ENCODE peak calls at places on chromosomes 7 and 10, in eight cellular contexts. E is mammary epithelial cell, I is endodermal cell, T is Panc1, K is PC-3, U is pancreas, J is heart right ventricle, D is tibial artery. V is an unnamed sample. For H3K4me1 and H3K36me3, the result is how much of the 10 kb centered on the place peaks cover.

GRCh38 chr7:28570113-28570969 is 158.0 kb downstream of the CREB5 start:
- DNase-seq in E (no peak), I (no peak), T (no peak), K (no peak), U (no peak), J (no peak), D (no peak), V (no peak)

GRCh38 chr10:45265995-45266394 is 49.4 kb downstream of the OR13A1 start:
- DNase-seq in E (no peak), I (peak), T (no peak), K (no peak), U (peak), J (no peak), D (no peak), V (no peak)

GRCh38 chr10:71223365-71224058 is 11.1 kb downstream of the UNC5B start:
- DNase-seq in E (no peak), I (peak), T (no peak), K (no peak), U (no peak), J (no peak), D (peak), V (no peak)

GRCh38 chr10:120813085-120813484 is 38.1 kb upstream of the WDR11 start:
- DNase-seq in E (no peak), I (no peak), T (no peak), K (no peak), U (no peak), J (no peak), D (no peak), V (no peak)

GRCh38 chr10:29266641-29267040 is 22.2 kb upstream of the LYZL1 start:
- DNase-seq in E (no peak), I (peak), T (no peak), K (no peak), U (no peak), J (no peak), D (no peak), V (no peak)

GRCh38 chr7:46909601-46910051 is 672.3 kb downstream of the TNS3 start:
- DNase-seq in E (peak), I (no peak), T (no peak), K (peak), U (no peak), J (no peak), D (no peak), V (peak)

GRCh38 chr10:130167707-130168106 is 31.5 kb downstream of the GLRX3 start:
- DNase-seq in E (no peak), I (no peak), T (no peak), K (no peak), U (no peak), J (no peak), D (no peak), V (no peak)

GRCh38 chr7:81926154-81926553 is 156.3 kb upstream of the HGF start:
- DNase-seq in E (no peak), I (no peak), T (no peak), K (no peak), U (no peak), J (no peak), D (no peak), V (peak)

GRCh38 chr10:49592726-49593563 is 17.2 kb upstream of the SLC18A3 start:
- DNase-seq in E (peak), I (peak), T (peak), K (peak), U (peak), J (peak), D (no peak), V (peak)

GRCh38 chr10:121715076-121715475 is 116.8 kb upstream of the FGFR2 start:
- DNase-seq in E (peak), I (no peak), T (no peak), K (no peak), U (no peak), J (no peak), D (no peak), V (no peak)

GRCh38 chr7:4103352-4104091 is 578.6 kb upstream of the FOXK1 start:
- DNase-seq in E (peak), I (peak), T (no peak), K (peak), U (no peak), J (no peak), D (no peak), V (peak)
- TF ChIP-seq CTCF in E (no peak), I (peak), T (no peak), K (peak), U (no peak), J (no peak), D (no peak), V (no peak)

GRCh38 chr10:79390057-79390456 is 42.8 kb downstream of the PPIF start:
- DNase-seq in E (no peak), I (no peak), T (no peak), K (no peak), U (no peak), J (no peak), D (no peak), V (peak)
- H3K4me1 ChIP-seq in E (under half), I (under half), T (under half), K (under half), U (under half), J (half or more), D (under half), V (under half)

DNA sequence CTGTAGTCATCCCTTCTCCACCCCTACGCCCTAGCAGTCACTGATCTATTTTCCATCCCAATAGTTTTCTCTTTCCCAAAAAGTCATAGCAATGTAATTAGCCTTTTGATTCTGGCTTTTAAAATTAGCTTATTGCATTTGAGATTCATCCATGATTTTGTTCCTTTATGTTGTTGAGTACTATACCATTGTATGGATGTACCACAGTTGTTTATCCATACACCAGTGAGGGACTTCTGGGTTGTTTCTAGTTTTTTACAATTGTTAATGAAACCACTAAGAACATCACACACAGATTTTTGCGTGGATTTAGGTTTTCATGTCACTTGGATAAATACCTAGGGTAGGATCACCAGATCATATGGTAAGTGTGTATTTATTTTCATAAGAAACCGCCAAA is 16.1 kb downstream of the FHIP2A start:
- DNase-seq in E (no peak), I (no peak), T (no peak), K (no peak), U (no peak), J (no peak), D (no peak), V (no peak)
- H3K36me3 ChIP-seq in E (under half), I (half or more), T (under half), K (under half), U (under half), J (half or more), D (half or more), V (half or more)

GRCh38 chr10:75841266-75841665 is 409.8 kb downstream of the LRMDA start:
- DNase-seq in E (no peak), I (no peak), T (no peak), K (no peak), U (no peak), J (no peak), D (no peak), V (no peak)

GRCh38 chr10:75847477-75847876 is 416.1 kb downstream of the LRMDA start:
- DNase-seq in E (no peak), I (no peak), T (no peak), K (no peak), U (no peak), J (no peak), D (no peak), V (no peak)

GRCh38 chr10:75845538-75845937 is 414.1 kb downstream of the LRMDA start:
- DNase-seq in E (no peak), I (no peak), T (no peak), K (no peak), U (no peak), J (no peak), D (no peak), V (no peak)
- TF ChIP-seq CTCF in E (no peak), I (peak), T (no peak), K (no peak), U (no peak), J (no peak), D (no peak), V (peak)

GRCh38 chr10:79401015-79401921 is 44.2 kb downstream of the ZCCHC24 start:
- DNase-seq in E (no peak), I (no peak), T (no peak), K (no peak), U (no peak), J (no peak), D (peak), V (peak)

GRCh38 chr10:79398642-79399041 is 46.8 kb downstream of the ZCCHC24 start:
- DNase-seq in E (no peak), I (no peak), T (no peak), K (no peak), U (no peak), J (no peak), D (no peak), V (no peak)

GRCh38 chr10:79399242-79399831 is 46.1 kb downstream of the ZCCHC24 start:
- DNase-seq in E (peak), I (peak), T (no peak), K (no peak), U (peak), J (peak), D (peak), V (peak)

GRCh38 chr10:79402625-79402946 is 42.8 kb downstream of the ZCCHC24 start:
- DNase-seq in E (no peak), I (no peak), T (no peak), K (no peak), U (no peak), J (no peak), D (no peak), V (no peak)

GRCh38 chr10:79400567-79401004 is 44.8 kb downstream of the ZCCHC24 start:
- DNase-seq in E (no peak), I (peak), T (peak), K (peak), U (peak), J (no peak), D (no peak), V (peak)
- H3K4me1 ChIP-seq in E (under half), I (under half), T (under half), K (under half), U (under half), J (under half), D (half or more), V (half or more)

DNA sequence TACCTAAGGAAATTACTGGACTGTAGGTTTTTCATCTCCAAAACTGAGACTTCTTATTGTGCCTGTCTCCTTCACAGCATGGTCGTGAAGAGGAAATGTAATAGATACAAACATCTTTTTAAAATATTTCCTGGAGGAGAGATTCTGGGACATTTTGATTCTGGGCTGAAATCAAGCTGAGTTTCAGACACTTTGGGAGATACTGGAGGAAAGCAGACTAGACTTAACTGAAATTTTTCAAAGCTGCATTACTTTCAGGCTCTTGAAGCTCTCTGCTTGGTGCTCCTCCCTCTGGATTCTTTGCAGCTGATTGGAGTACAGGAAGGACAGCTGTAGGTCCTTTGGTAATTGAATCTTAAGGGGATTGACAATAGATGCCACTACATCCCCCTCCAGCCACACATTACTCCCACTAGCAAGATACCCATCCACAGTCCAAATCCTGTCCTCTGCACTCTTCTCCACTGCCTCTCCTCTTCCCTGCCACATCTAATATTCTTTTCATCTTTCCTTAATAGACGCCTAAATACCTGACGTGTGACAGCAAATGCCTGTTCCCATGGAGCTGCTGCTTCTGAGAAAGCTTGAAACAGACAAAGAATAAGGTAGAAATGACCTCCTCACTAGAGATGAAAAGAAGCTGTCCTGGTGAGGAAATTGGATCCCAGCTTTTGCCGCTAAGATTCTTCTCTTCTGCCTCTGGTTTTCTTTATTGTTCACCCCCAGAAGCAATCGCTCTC is 111.5 kb upstream of the PHYHIPL start:
- DNase-seq in E (no peak), I (no peak), T (no peak), K (no peak), U (no peak), J (no peak), D (no peak), V (no peak)
- H3K36me3 ChIP-seq in E (under half), I (under half), T (under half), K (under half), U (under half), J (under half), D (under half), V (under half)

GRCh38 chr7:45407730-45408406 is 166.3 kb upstream of the ADCY1 start:
- DNase-seq in E (no peak), I (peak), T (no peak), K (no peak), U (no peak), J (no peak), D (no peak), V (no peak)
- TF ChIP-seq CTCF in E (no peak), I (peak), T (no peak), K (peak), U (no peak), J (no peak), D (no peak), V (no peak)

DNA sequence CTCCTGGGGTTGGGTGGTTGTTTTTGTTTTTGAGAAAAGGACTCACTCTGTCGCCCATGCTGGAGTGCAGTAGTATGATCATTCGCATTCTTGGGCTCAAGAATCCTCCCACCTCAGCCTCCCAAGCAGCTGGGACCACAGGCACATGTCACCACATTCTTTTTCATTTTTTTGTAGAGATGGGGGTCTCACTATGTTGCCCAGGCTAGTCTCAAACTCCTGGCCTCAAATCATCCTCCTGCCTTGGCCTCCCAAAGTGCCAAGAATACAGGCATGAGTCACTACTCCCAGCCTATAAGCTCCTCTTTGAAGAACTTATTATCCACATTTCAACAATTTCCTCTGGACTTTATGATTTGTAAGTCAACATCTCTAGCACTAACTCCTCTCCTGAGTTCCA is 102.7 kb downstream of the KMT2C start:
- DNase-seq in E (no peak), I (no peak), T (no peak), K (no peak), U (no peak), J (no peak), D (no peak), V (no peak)
- H3K4me1 ChIP-seq in E (under half), I (under half), T (under half), K (under half), U (under half), J (under half), D (under half), V (under half)

V was measured in osteoblast.